ENCODE peak calls at places on chromosomes 3 and 15, in nine cellular contexts. R, G, U, I, H, L, N, S and Q are unnamed samples.

GRCh38 chr3:44478055-44478468 is 592 bp upstream of the ZNF445 start:
- DNase-seq in N (no peak), U (no peak), I (peak), G (no peak), L (no peak), H (no peak), R (no peak), S (no peak), Q (no peak)

GRCh38 chr15:67670647-67671305 is 128.3 kb downstream of the MAP2K5 start:
- DNase-seq in L (no peak), G (no peak), I (no peak), N (no peak), R (no peak), H (no peak), U (no peak), S (no peak), Q (no peak)

GRCh38 chr15:81858586-81858985 is 187.2 kb downstream of the MEX3B start:
- DNase-seq in I (no peak), S (no peak), H (no peak), R (no peak), G (no peak), L (no peak), U (no peak), N (no peak), Q (no peak)

GRCh38 chr3:151075869-151076573 is 9.4 kb upstream of the MED12L start:
- DNase-seq in I (no peak), N (no peak), L (no peak), R (no peak), G (no peak), U (no peak), H (no peak), S (no peak), Q (no peak)

GRCh38 chr3:188191460-188191859 is 37.5 kb downstream of the LPP start:
- DNase-seq in G (no peak), H (no peak), N (no peak), R (no peak), U (no peak), S (no peak), L (no peak), I (no peak), Q (no peak)

GRCh38 chr3:160451602-160452001 is 2.0 kb upstream of the TRIM59 start:
- DNase-seq in L (no peak), U (no peak), H (no peak), G (no peak), R (no peak), S (no peak), N (no peak), I (no peak), Q (no peak)

GRCh38 chr3:155871746-155872158 is 1.3 kb downstream of the GMPS start:
- DNase-seq in I (no peak), G (no peak), U (no peak), N (peak), H (no peak), S (no peak), L (peak), R (no peak), Q (no peak)

GRCh38 chr3:65344444-65344843 is 656.6 kb upstream of the ADAMTS9 start:
- DNase-seq in S (no peak), G (no peak), N (no peak), I (no peak), H (no peak), U (no peak), L (no peak), R (no peak), Q (no peak)

GRCh38 chr15:90059208-90059985 is 42.9 kb downstream of the IDH2 start:
- DNase-seq in U (no peak), N (peak), L (no peak), G (peak), I (no peak), H (peak), S (peak), R (peak), Q (no peak)

GRCh38 chr15:71011503-71012155 is 103.6 kb upstream of the THSD4 start:
- DNase-seq in R (no peak), H (peak), L (peak), G (no peak), U (no peak), N (peak), I (no peak), S (no peak), Q (peak)

GRCh38 chr3:78427303-78427702 is 1340.5 kb downstream of the ROBO1 start:
- DNase-seq in S (no peak), L (no peak), I (no peak), R (no peak), H (no peak), U (no peak), N (no peak), G (no peak), Q (no peak)

GRCh38 chr3:134003066-134003465 is 26.7 kb downstream of the SLCO2A1 start:
- DNase-seq in L (no peak), G (no peak), N (no peak), S (no peak), R (no peak), H (no peak), I (no peak), U (no peak), Q (no peak)

GRCh38 chr3:17466028-17466427 is 276.4 kb downstream of the TBC1D5 start:
- DNase-seq in U (no peak), S (no peak), G (no peak), R (no peak), N (no peak), I (no peak), H (no peak), L (no peak), Q (no peak)